ENCODE peak calls at places on chromosomes 2 and 18, in four cellular contexts. Q is neuronal stem cell; C is CD8-positive, alpha-beta T cell; Z is fibroblast of lung. P is an unnamed sample.

GRCh38 chr2:102486941-102487702 is 14.1 kb downstream of the SLC9A4 start:
- DNase-seq in Q (no peak), C (no peak), Z (peak; percentile 7), P (no peak)

GRCh38 chr18:79936641-79937040 is 14.8 kb downstream of the SLC66A2 start:
- DNase-seq in Q (no peak), C (no peak), Z (no peak), P (no peak)

GRCh38 chr2:109188924-109189323 is 59.9 kb downstream of the SH3RF3 start:
- DNase-seq in Q (no peak), C (no peak), Z (no peak), P (no peak)

GRCh38 chr2:196967126-196967525 is 40.6 kb upstream of the PGAP1 start:
- DNase-seq in Q (no peak), C (no peak), Z (peak; percentile 73), P (peak; percentile 21)

GRCh38 chr2:230678451-230678850 is 34.2 kb upstream of the CAB39 start:
- DNase-seq in Q (no peak), C (no peak), Z (no peak), P (no peak)

GRCh38 chr2:174561283-174562275 is 36.0 kb downstream of the WIPF1 start:
- DNase-seq in Q (no peak), C (no peak), Z (peak; percentile 85), P (peak; percentile 93)

GRCh38 chr2:69985684-69986083 is 24.3 kb upstream of the ASPRV1 start:
- DNase-seq in Q (no peak), C (no peak), Z (no peak), P (peak; percentile 65)

GRCh38 chr2:33681333-33681732 is 82.2 kb upstream of the FAM98A start:
- DNase-seq in Q (no peak), C (no peak), Z (peak; percentile 18), P (no peak)

GRCh38 chr2:53827398-53828175 is 32.2 kb downstream of the GPR75 start:
- DNase-seq in Q (peak; percentile 4), C (no peak), Z (peak; percentile 69), P (no peak)

GRCh38 chr2:68536000-68536399 is 68.6 kb downstream of the APLF start:
- DNase-seq in Q (no peak), C (no peak), Z (no peak), P (no peak)

GRCh38 chr2:68537872-68538271 is 70.5 kb downstream of the APLF start:
- DNase-seq in Q (no peak), C (no peak), Z (no peak), P (no peak)
- H3K27ac ChIP-seq in Q (no peak overlapping the region), C (no peak overlapping the region), Z (no peak overlapping the region), P (no peak overlapping the region)

DNA sequence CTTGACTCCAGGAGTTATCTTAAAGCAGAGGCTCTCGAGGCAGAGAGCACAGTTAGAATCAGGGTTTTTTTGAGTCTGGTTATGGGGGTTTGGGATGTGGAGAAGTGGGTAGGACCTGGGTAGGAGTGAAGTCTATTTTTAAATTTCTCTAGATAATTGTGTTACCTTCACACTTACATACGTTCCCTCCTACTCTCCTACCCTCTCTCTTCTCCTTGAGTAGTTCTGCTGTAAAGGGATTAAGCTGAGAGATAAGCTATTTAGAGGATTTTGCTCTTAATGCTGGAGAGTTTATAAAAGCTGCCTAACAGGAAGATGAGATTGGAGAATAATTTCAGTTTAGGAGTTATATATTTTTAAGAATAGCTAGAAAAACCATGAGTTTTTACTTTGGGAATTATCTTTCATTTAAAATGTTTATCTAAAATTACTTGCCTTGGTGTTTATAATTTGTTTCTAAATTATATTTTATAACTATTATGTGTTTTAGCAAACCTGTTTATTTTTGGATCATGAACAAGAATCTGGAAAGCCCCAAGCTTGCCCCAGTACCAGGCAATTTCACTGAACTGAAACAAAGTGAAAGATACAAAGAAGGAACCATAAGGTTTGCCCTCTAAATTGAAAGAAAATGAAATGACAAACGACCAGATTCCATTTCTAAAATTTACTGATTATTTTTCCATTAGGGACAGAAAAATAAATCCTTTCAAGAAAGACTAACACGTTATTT is 101.4 kb downstream of the ZNF532 start:
- DNase-seq in Q (no peak), C (no peak), Z (no peak), P (no peak)
- H3K27ac ChIP-seq in Q (peak overlapping the region; percentile 5), C (no peak overlapping the region), Z (no peak overlapping the region), P (peak overlapping the region; percentile 59)

DNA sequence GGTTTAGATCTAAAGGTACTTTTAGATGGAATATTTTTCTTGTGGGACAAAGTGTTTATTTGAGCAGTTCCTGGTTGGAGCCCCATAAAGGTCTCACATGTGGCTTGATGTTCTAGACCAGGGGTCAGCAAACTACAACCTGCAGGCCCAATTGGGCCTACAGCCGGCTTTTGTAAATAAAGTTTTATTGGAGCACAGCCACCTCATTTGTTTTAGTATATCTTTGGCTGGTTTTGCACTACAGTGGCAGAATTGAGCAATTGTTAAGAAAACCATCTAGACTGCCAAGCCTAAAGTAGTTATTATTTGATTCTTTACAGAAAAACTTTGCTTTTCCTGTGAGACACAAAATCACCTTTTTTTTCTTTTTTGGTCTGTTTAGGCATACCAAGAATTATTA is 41.6 kb downstream of the NDC80 start:
- DNase-seq in Q (no peak), C (no peak), Z (no peak), P (no peak)
- H3K27ac ChIP-seq in Q (no peak overlapping the region), C (no peak overlapping the region), Z (no peak overlapping the region), P (no peak overlapping the region)

GRCh38 chr2:25376750-25377621 is 35.3 kb upstream of the DNMT3A start:
- DNase-seq in Q (peak; percentile 79), C (peak; percentile 91), Z (peak; percentile 86), P (peak; percentile 87)
- H3K27ac ChIP-seq in Q (no peak overlapping the region), C (peak overlapping the region; percentile 36), Z (no peak overlapping the region), P (no peak overlapping the region)

DNA sequence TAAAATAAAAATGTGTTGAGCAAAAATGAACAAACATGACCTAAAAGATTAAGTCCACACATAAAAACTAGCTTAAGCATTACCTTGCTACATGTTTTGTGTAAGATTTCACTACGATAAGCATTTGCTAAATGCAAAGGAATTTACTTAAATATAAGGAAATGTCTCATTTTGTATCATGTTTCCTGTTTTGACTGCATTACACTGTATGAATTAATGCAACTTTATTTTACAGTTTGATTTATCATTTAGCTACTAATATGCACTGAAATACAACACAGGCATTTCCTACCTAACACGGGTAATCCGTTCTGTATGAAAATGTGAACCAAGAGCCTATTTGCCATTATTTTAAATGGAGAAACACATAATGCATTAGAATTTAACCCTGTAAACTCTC is 1076.5 kb upstream of the DDX18 start:
- DNase-seq in Q (no peak), C (no peak), Z (no peak), P (no peak)
- H3K27ac ChIP-seq in Q (no peak overlapping the region), C (no peak overlapping the region), Z (no peak overlapping the region), P (no peak overlapping the region)

DNA sequence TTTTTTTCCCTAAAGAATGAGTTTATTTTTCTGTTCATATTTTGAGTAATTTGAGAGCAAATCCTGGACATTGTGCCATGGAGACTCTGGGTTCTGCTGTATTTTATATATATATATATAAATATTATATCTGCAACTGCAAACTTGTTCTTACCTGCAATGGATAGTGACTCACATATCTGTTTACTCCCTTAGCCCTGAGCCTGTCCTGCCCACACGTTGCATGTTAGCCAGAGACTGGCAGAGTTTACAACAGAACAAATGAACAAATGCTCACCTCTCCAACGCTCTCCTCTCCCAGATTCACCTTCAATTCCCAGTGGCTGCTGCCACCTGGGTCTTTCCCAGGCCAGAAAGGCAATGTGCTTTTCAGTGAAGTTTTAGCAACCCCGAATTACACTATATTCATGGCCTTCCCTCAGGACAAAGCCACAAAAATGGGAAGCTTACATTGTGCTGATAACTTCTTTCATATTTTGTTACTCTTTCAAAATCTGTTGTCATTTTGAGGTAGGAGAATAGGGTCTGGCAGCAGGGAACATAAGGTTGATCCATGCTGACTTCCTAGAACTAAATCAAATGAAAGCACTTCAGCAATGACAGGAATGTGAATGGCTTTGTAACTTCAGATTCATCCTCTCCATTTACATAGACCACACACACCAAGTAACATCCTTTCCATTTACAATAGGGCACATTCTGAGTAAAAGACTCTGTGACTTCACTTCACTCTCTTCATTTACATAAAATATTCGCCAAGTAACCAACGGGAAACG is 105.4 kb upstream of the FAM110C start:
- DNase-seq in Q (peak; percentile 33), C (no peak), Z (no peak), P (no peak)
- H3K27ac ChIP-seq in Q (peak overlapping the region; percentile 72), C (no peak overlapping the region), Z (no peak overlapping the region), P (no peak overlapping the region)

GRCh38 chr2:237422309-237422708 is 8.3 kb upstream of the COL6A3 start:
- DNase-seq in Q (no peak), C (no peak), Z (no peak), P (no peak)

GRCh38 chr2:237421542-237422047 is 7.6 kb upstream of the COL6A3 start:
- DNase-seq in Q (peak; percentile 61), C (peak; percentile 69), Z (peak; percentile 82), P (peak; percentile 83)

GRCh38 chr2:237423891-237424290 is 9.9 kb upstream of the COL6A3 start:
- DNase-seq in Q (no peak), C (no peak), Z (no peak), P (no peak)

GRCh38 chr2:237427807-237428506 is 14.0 kb upstream of the COL6A3 start:
- DNase-seq in Q (no peak), C (peak; percentile 32), Z (no peak), P (no peak)

DNA sequence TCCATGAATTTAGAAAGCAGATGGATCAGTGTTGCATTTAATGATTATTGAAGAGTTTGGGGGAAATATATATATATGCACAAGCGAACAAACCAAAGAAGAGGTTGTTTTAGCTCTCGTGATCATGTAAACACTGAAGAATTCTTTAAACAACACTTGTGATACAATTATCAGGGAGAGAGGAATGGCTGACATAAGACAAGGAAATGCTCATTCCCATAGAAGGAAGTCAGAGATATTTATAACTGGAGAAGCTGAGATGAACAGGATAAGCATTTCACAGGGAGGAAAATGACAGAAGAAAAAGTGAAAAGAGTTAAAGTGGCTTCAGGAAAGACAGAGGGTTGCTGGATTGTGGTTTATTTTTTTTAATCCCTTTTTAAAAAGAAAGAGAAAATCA is 10.6 kb upstream of the COL6A3 start:
- DNase-seq in Q (no peak), C (no peak), Z (no peak), P (no peak)
- H3K27ac ChIP-seq in Q (no peak overlapping the region), C (no peak overlapping the region), Z (no peak overlapping the region), P (no peak overlapping the region)

GRCh38 chr2:215997219-215997618 is 16.1 kb downstream of the MREG start:
- DNase-seq in Q (no peak), C (no peak), Z (no peak), P (no peak)

GRCh38 chr2:215998636-215999035 is 14.7 kb downstream of the MREG start:
- DNase-seq in Q (no peak), C (no peak), Z (no peak), P (no peak)

DNA sequence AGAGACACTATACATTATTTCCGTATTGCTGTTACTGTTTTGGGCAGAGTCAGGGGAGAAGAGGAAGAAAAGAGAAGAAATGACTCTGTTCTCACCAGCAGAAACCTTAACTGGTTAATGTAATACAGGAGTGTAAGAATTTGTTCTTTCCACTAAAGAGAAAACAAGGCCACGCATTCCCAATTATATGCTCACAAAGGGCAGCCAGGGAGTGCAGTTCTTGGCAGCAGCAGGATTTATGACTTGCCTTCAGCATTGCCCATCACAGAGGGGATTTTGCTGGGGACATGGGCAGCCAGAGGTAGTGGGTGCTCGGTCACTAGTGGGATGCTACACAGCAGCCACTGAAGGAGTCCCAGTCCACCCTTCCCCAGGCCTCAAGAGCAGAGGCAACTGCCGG is 18.4 kb downstream of the MREG start:
- DNase-seq in Q (no peak), C (no peak), Z (peak; percentile 53), P (no peak)
- H3K27ac ChIP-seq in Q (peak overlapping the region; percentile 7), C (no peak overlapping the region), Z (no peak overlapping the region), P (no peak overlapping the region)

GRCh38 chr2:86039963-86040655 is 65.6 kb downstream of the POLR1A start:
- DNase-seq in Q (no peak), C (no peak), Z (no peak), P (no peak)
- H3K27ac ChIP-seq in Q (no peak overlapping the region), C (peak overlapping the region; percentile 93), Z (no peak overlapping the region), P (no peak overlapping the region)